ENCODE peak calls at places on chromosome 13, in eight cellular contexts. One of them, this sample, is unnamed.

GRCh38 chr13:40255551-40255950 is 410.9 kb downstream of the FOXO1 start:
- DNase-seq in mucosa of descending colon: no peak
- DNase-seq in fibroblast of the aortic adventitia: no peak
- DNase-seq in upper lobe of right lung: no peak
- DNase-seq in foreskin keratinocyte: no peak
- DNase-seq in mesothelial cell of epicardium: no peak
- DNase-seq in foreskin fibroblast: no peak
- DNase-seq in progenitor cell of endocrine pancreas: no peak
- DNase-seq in this sample: no peak

GRCh38 chr13:104769520-104769919 is 1703.3 kb upstream of the SLC10A2 start:
- DNase-seq in foreskin keratinocyte: no peak
- DNase-seq in progenitor cell of endocrine pancreas: no peak
- DNase-seq in mucosa of descending colon: no peak
- DNase-seq in mesothelial cell of epicardium: no peak
- DNase-seq in fibroblast of the aortic adventitia: no peak
- DNase-seq in upper lobe of right lung: no peak
- DNase-seq in foreskin fibroblast: no peak
- DNase-seq in this sample: no peak

GRCh38 chr13:97111705-97112104 is 110.4 kb upstream of the MBNL2 start:
- DNase-seq in upper lobe of right lung: no peak
- DNase-seq in mucosa of descending colon: no peak
- DNase-seq in fibroblast of the aortic adventitia: no peak
- DNase-seq in progenitor cell of endocrine pancreas: no peak
- DNase-seq in mesothelial cell of epicardium: no peak
- DNase-seq in foreskin keratinocyte: no peak
- DNase-seq in foreskin fibroblast: no peak
- DNase-seq in this sample: no peak

GRCh38 chr13:79404985-79405384 is 1.1 kb downstream of the RBM26 start:
- DNase-seq in progenitor cell of endocrine pancreas: no peak
- DNase-seq in mucosa of descending colon: no peak
- DNase-seq in fibroblast of the aortic adventitia: no peak
- DNase-seq in foreskin fibroblast: no peak
- DNase-seq in mesothelial cell of epicardium: no peak
- DNase-seq in upper lobe of right lung: no peak
- DNase-seq in foreskin keratinocyte: no peak
- DNase-seq in this sample: no peak

GRCh38 chr13:32423592-32423991 is 4.3 kb downstream of the N4BP2L1 start:
- DNase-seq in progenitor cell of endocrine pancreas: no peak
- DNase-seq in mesothelial cell of epicardium: no peak
- DNase-seq in mucosa of descending colon: no peak
- DNase-seq in foreskin fibroblast: no peak
- DNase-seq in upper lobe of right lung: no peak
- DNase-seq in foreskin keratinocyte: no peak
- DNase-seq in fibroblast of the aortic adventitia: no peak
- DNase-seq in this sample: no peak

GRCh38 chr13:32262165-32262564 is 53.0 kb downstream of the ZAR1L start:
- DNase-seq in foreskin keratinocyte: no peak
- DNase-seq in mesothelial cell of epicardium: no peak
- DNase-seq in mucosa of descending colon: no peak
- DNase-seq in progenitor cell of endocrine pancreas: no peak
- DNase-seq in foreskin fibroblast: peak; percentile 46
- DNase-seq in fibroblast of the aortic adventitia: no peak
- DNase-seq in upper lobe of right lung: no peak
- DNase-seq in this sample: no peak

GRCh38 chr13:29581666-29582065 is 13.8 kb downstream of the SLC7A1 start:
- DNase-seq in foreskin keratinocyte: no peak
- DNase-seq in foreskin fibroblast: no peak
- DNase-seq in progenitor cell of endocrine pancreas: no peak
- DNase-seq in mesothelial cell of epicardium: no peak
- DNase-seq in fibroblast of the aortic adventitia: no peak
- DNase-seq in mucosa of descending colon: no peak
- DNase-seq in upper lobe of right lung: no peak
- DNase-seq in this sample: no peak

GRCh38 chr13:40064723-40065122 is 409.3 kb downstream of the COG6 start:
- DNase-seq in progenitor cell of endocrine pancreas: no peak
- DNase-seq in mucosa of descending colon: no peak
- DNase-seq in foreskin keratinocyte: peak; percentile 83
- DNase-seq in foreskin fibroblast: peak; percentile 89
- DNase-seq in mesothelial cell of epicardium: no peak
- DNase-seq in upper lobe of right lung: no peak
- DNase-seq in fibroblast of the aortic adventitia: peak; percentile 96
- DNase-seq in this sample: peak; percentile 19

GRCh38 chr13:109836629-109837607 is 50.5 kb upstream of the IRS2 start:
- DNase-seq in mesothelial cell of epicardium: no peak
- DNase-seq in fibroblast of the aortic adventitia: no peak
- DNase-seq in mucosa of descending colon: peak; percentile 68
- DNase-seq in foreskin keratinocyte: no peak
- DNase-seq in foreskin fibroblast: no peak
- DNase-seq in upper lobe of right lung: no peak
- DNase-seq in progenitor cell of endocrine pancreas: no peak
- DNase-seq in this sample: no peak

DNA sequence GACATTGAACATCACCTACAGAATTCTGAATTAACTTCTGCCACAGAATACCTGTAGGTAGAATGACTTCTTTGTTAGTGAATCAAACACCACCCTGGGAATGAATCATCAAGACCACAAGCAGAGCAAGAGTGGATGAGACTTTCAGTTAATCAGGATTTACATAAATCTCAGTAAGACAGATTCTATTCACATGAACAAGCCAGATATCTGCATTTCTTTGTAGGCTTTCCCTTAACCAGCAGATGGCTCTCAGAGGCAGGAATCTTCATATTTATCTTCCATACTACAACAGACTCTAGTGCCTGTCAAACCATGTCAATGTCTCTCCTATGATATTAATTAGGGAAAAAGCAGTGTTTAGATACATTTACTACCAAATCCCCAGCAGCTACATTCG is 412.1 kb downstream of the KLF12 start:
- DNase-seq in progenitor cell of endocrine pancreas: no peak
- DNase-seq in mucosa of descending colon: no peak
- DNase-seq in foreskin keratinocyte: peak; percentile 95
- DNase-seq in mesothelial cell of epicardium: no peak
- DNase-seq in foreskin fibroblast: peak; percentile 59
- DNase-seq in upper lobe of right lung: no peak
- DNase-seq in fibroblast of the aortic adventitia: peak; percentile 34
- DNase-seq in this sample: no peak
- TF ChIP-seq CTCF in progenitor cell of endocrine pancreas: no peak
- TF ChIP-seq CTCF in mucosa of descending colon: no peak
- TF ChIP-seq CTCF in foreskin keratinocyte: peak; percentile 91
- TF ChIP-seq CTCF in mesothelial cell of epicardium: no peak
- TF ChIP-seq CTCF in foreskin fibroblast: peak; percentile 46
- TF ChIP-seq CTCF in upper lobe of right lung: no peak
- TF ChIP-seq CTCF in fibroblast of the aortic adventitia: peak; percentile 36
- TF ChIP-seq CTCF in this sample: peak; percentile 37

DNA sequence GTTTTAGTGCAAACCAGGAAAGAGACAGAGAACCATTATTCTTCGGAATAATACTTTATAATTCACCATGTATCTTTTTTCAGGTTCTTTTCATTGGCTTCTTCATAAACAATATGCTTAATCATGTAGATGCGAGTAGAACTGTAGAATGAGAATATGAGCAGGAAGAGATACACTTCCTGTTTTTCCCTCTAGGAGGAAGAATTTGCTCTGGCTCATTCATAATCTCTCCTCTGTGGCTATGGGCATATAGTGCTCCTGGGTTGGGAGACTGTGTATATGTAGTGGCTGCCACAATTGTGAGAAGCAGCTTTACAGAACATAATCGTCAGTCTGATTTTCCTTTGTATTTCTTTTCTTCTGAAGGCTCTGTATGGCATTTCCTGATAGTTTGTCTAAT is 2.8 kb upstream of the DCLK1 start:
- DNase-seq in foreskin fibroblast: no peak
- DNase-seq in mucosa of descending colon: no peak
- DNase-seq in fibroblast of the aortic adventitia: peak; percentile 41
- DNase-seq in progenitor cell of endocrine pancreas: no peak
- DNase-seq in upper lobe of right lung: no peak
- DNase-seq in foreskin keratinocyte: no peak
- DNase-seq in mesothelial cell of epicardium: no peak
- DNase-seq in this sample: no peak
- TF ChIP-seq CTCF in foreskin fibroblast: no peak
- TF ChIP-seq CTCF in mucosa of descending colon: no peak
- TF ChIP-seq CTCF in fibroblast of the aortic adventitia: peak; percentile 52
- TF ChIP-seq CTCF in progenitor cell of endocrine pancreas: peak; percentile 12
- TF ChIP-seq CTCF in upper lobe of right lung: no peak
- TF ChIP-seq CTCF in foreskin keratinocyte: no peak
- TF ChIP-seq CTCF in mesothelial cell of epicardium: no peak
- TF ChIP-seq CTCF in this sample: no peak

GRCh38 chr13:65613004-65613403 is 1617.1 kb downstream of the PCDH9 start:
- DNase-seq in mesothelial cell of epicardium: no peak
- DNase-seq in upper lobe of right lung: no peak
- DNase-seq in fibroblast of the aortic adventitia: no peak
- DNase-seq in foreskin keratinocyte: no peak
- DNase-seq in mucosa of descending colon: no peak
- DNase-seq in foreskin fibroblast: no peak
- DNase-seq in progenitor cell of endocrine pancreas: no peak
- DNase-seq in this sample: no peak
- TF ChIP-seq CTCF in mesothelial cell of epicardium: no peak
- TF ChIP-seq CTCF in upper lobe of right lung: no peak
- TF ChIP-seq CTCF in fibroblast of the aortic adventitia: peak; percentile 18
- TF ChIP-seq CTCF in foreskin keratinocyte: no peak
- TF ChIP-seq CTCF in mucosa of descending colon: no peak
- TF ChIP-seq CTCF in foreskin fibroblast: peak; percentile 16
- TF ChIP-seq CTCF in progenitor cell of endocrine pancreas: peak; percentile 25
- TF ChIP-seq CTCF in this sample: no peak

GRCh38 chr13:50511877-50512332 is 331.6 kb downstream of the DLEU7 start:
- DNase-seq in progenitor cell of endocrine pancreas: no peak
- DNase-seq in foreskin keratinocyte: no peak
- DNase-seq in fibroblast of the aortic adventitia: no peak
- DNase-seq in foreskin fibroblast: no peak
- DNase-seq in mesothelial cell of epicardium: no peak
- DNase-seq in mucosa of descending colon: no peak
- DNase-seq in upper lobe of right lung: no peak
- DNase-seq in this sample: no peak
- TF ChIP-seq CTCF in progenitor cell of endocrine pancreas: no peak
- TF ChIP-seq CTCF in foreskin keratinocyte: no peak
- TF ChIP-seq CTCF in fibroblast of the aortic adventitia: no peak
- TF ChIP-seq CTCF in foreskin fibroblast: no peak
- TF ChIP-seq CTCF in mesothelial cell of epicardium: no peak
- TF ChIP-seq CTCF in mucosa of descending colon: no peak
- TF ChIP-seq CTCF in upper lobe of right lung: no peak
- TF ChIP-seq CTCF in this sample: no peak

GRCh38 chr13:44651209-44651608 is 75.1 kb upstream of the TSC22D1 start:
- DNase-seq in fibroblast of the aortic adventitia: no peak
- DNase-seq in foreskin keratinocyte: no peak
- DNase-seq in progenitor cell of endocrine pancreas: no peak
- DNase-seq in mesothelial cell of epicardium: no peak
- DNase-seq in mucosa of descending colon: no peak
- DNase-seq in upper lobe of right lung: no peak
- DNase-seq in foreskin fibroblast: no peak
- DNase-seq in this sample: no peak
- TF ChIP-seq CTCF in fibroblast of the aortic adventitia: no peak
- TF ChIP-seq CTCF in foreskin keratinocyte: no peak
- TF ChIP-seq CTCF in progenitor cell of endocrine pancreas: no peak
- TF ChIP-seq CTCF in mesothelial cell of epicardium: no peak
- TF ChIP-seq CTCF in mucosa of descending colon: no peak
- TF ChIP-seq CTCF in upper lobe of right lung: no peak
- TF ChIP-seq CTCF in foreskin fibroblast: no peak
- TF ChIP-seq CTCF in this sample: no peak

DNA sequence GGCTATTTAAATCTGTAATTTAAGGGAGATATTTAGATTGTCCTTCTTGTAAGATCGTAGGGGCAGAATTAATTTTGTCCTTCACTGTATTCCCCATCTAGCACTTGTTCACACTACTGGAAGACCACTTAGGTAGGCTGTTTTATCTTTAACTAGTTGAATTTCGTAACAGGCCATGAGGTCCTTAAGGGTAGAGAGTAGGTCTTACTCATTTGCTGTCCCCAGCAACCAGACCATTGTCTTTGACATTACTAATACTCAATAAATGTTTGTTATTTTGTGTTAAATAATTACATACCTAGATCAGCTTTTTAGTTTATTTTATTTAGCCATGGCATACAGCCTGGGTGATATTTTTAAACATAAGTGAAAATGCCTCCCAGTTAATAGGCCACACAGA is 177.1 kb downstream of the PCCA start:
- DNase-seq in progenitor cell of endocrine pancreas: no peak
- DNase-seq in foreskin fibroblast: no peak
- DNase-seq in mucosa of descending colon: no peak
- DNase-seq in fibroblast of the aortic adventitia: no peak
- DNase-seq in mesothelial cell of epicardium: no peak
- DNase-seq in foreskin keratinocyte: no peak
- DNase-seq in upper lobe of right lung: no peak
- DNase-seq in this sample: no peak
- TF ChIP-seq CTCF in progenitor cell of endocrine pancreas: no peak
- TF ChIP-seq CTCF in foreskin fibroblast: no peak
- TF ChIP-seq CTCF in mucosa of descending colon: no peak
- TF ChIP-seq CTCF in fibroblast of the aortic adventitia: no peak
- TF ChIP-seq CTCF in mesothelial cell of epicardium: no peak
- TF ChIP-seq CTCF in foreskin keratinocyte: no peak
- TF ChIP-seq CTCF in upper lobe of right lung: no peak
- TF ChIP-seq CTCF in this sample: no peak

GRCh38 chr13:86174632-86175031 is 375.4 kb upstream of the SLITRK6 start:
- DNase-seq in mesothelial cell of epicardium: no peak
- DNase-seq in foreskin keratinocyte: no peak
- DNase-seq in upper lobe of right lung: no peak
- DNase-seq in foreskin fibroblast: no peak
- DNase-seq in progenitor cell of endocrine pancreas: no peak
- DNase-seq in mucosa of descending colon: no peak
- DNase-seq in fibroblast of the aortic adventitia: no peak
- DNase-seq in this sample: no peak
- TF ChIP-seq CTCF in mesothelial cell of epicardium: no peak
- TF ChIP-seq CTCF in foreskin keratinocyte: no peak
- TF ChIP-seq CTCF in upper lobe of right lung: no peak
- TF ChIP-seq CTCF in foreskin fibroblast: no peak
- TF ChIP-seq CTCF in progenitor cell of endocrine pancreas: no peak
- TF ChIP-seq CTCF in mucosa of descending colon: no peak
- TF ChIP-seq CTCF in fibroblast of the aortic adventitia: no peak
- TF ChIP-seq CTCF in this sample: no peak

DNA sequence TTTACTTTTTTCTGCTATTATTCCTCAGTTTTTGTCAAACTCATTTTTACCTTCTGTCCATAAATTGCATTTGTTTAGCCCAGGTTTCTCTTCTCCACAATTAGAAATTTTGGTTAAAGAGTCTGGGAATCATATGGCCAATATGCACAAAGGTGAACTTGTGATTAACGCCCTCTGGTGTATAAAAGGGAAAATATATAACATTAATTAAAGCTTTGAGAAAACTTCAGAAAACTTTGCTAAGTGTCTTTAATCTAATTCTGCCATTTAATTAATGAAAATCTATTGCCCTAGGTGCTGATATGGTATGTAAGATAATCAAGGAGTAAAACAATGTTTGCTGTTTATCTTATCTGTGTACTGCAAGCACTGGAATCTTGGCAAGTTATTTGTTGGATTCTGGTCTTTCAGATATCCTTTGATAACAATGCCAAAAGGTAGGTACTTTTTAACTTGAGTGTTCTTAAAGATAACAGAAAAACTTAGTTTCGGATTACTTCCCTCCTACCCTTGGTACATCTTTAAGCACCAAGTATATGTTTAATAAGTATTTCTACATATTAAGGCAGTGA is 402.6 kb downstream of the SUCLA2 start:
- DNase-seq in progenitor cell of endocrine pancreas: no peak
- DNase-seq in upper lobe of right lung: no peak
- DNase-seq in fibroblast of the aortic adventitia: peak; percentile 46
- DNase-seq in foreskin keratinocyte: no peak
- DNase-seq in foreskin fibroblast: peak; percentile 19
- DNase-seq in mesothelial cell of epicardium: no peak
- DNase-seq in mucosa of descending colon: no peak
- DNase-seq in this sample: no peak
- TF ChIP-seq CTCF in progenitor cell of endocrine pancreas: peak; percentile 42
- TF ChIP-seq CTCF in upper lobe of right lung: peak; percentile 18
- TF ChIP-seq CTCF in fibroblast of the aortic adventitia: peak; percentile 47
- TF ChIP-seq CTCF in foreskin keratinocyte: peak; percentile 62
- TF ChIP-seq CTCF in foreskin fibroblast: peak; percentile 24
- TF ChIP-seq CTCF in mesothelial cell of epicardium: no peak
- TF ChIP-seq CTCF in mucosa of descending colon: no peak
- TF ChIP-seq CTCF in this sample: peak; percentile 21